ENCODE peak calls at places on chromosomes 3 and 15, in six cellular contexts. F is mesendoderm, T is NCI-H1092, Q is NCI-H524, A is WTC11, N is NCI-H1105. S is an unnamed sample.

GRCh38 chr3:27943106-27943505 is 221.0 kb upstream of the EOMES start:
- DNase-seq in T (no peak), N (no peak), Q (no peak), F (peak; percentile 81), A (peak; percentile 56), S (peak; percentile 8)

GRCh38 chr15:44038801-44039200 is 156.3 kb downstream of the FRMD5 start:
- DNase-seq in T (no peak), Q (no peak), N (no peak), F (peak; percentile 68), A (peak; percentile 51), S (peak; percentile 9)

GRCh38 chr3:109125902-109126301 is 8.0 kb upstream of the MORC1 start:
- DNase-seq in A (no peak), N (no peak), Q (no peak), T (no peak), F (no peak), S (no peak)

GRCh38 chr3:10380906-10381795 is 60.2 kb upstream of the SEC13 start:
- DNase-seq in N (no peak), A (no peak), Q (peak; percentile 32), T (no peak), F (no peak), S (no peak)

GRCh38 chr3:134931045-134931775 is 136.2 kb downstream of the EPHB1 start:
- DNase-seq in T (no peak), N (no peak), A (no peak), F (peak; percentile 2), Q (no peak), S (no peak)

GRCh38 chr3:168220609-168221008 is 124.9 kb upstream of the GOLIM4 start:
- DNase-seq in A (no peak), Q (no peak), T (no peak), N (no peak), F (no peak), S (no peak)

GRCh38 chr15:42826251-42826890 is 89.4 kb upstream of the CDAN1 start:
- DNase-seq in N (no peak), F (no peak), T (no peak), A (no peak), Q (no peak), S (no peak)

GRCh38 chr15:86863226-86863915 is 783.7 kb downstream of the AGBL1 start:
- DNase-seq in N (no peak), Q (no peak), A (no peak), F (peak; percentile 40), T (no peak), S (no peak)

GRCh38 chr15:64092075-64092820 is 1.4 kb downstream of the CIAO2A start:
- DNase-seq in N (no peak), A (no peak), Q (no peak), F (peak; percentile 44), T (no peak), S (peak; percentile 22)

GRCh38 chr3:77885381-77885780 is 845.5 kb downstream of the ROBO2 start:
- DNase-seq in N (no peak), A (no peak), F (no peak), Q (no peak), T (no peak), S (no peak)

GRCh38 chr15:51390932-51391432 is 49.5 kb downstream of the GLDN start:
- DNase-seq in T (no peak), A (peak; percentile 61), F (peak; percentile 96), Q (no peak), N (no peak), S (peak; percentile 68)

GRCh38 chr3:127538569-127538968 is 52.0 kb downstream of the TPRA1 start:
- DNase-seq in A (no peak), Q (no peak), T (no peak), N (no peak), F (no peak), S (no peak)

GRCh38 chr15:66898656-66899402 is 166.6 kb upstream of the SMAD3 start:
- DNase-seq in Q (no peak), T (no peak), A (no peak), N (no peak), F (peak; percentile 54), S (no peak)

GRCh38 chr15:66851226-66852063 is 149.4 kb downstream of the SMAD6 start:
- DNase-seq in T (peak; percentile 49), Q (peak; percentile 75), N (peak; percentile 88), A (peak; percentile 86), F (peak; percentile 89), S (peak; percentile 98)

GRCh38 chr15:47422901-47423300 is 294.4 kb upstream of the SEMA6D start:
- DNase-seq in N (no peak), A (no peak), Q (no peak), T (no peak), F (no peak), S (no peak)

GRCh38 chr3:28012830-28013229 is 228.6 kb upstream of the CMC1 start:
- DNase-seq in Q (no peak), T (no peak), N (no peak), A (no peak), F (no peak), S (no peak)

GRCh38 chr3:125431912-125432587 is 56.9 kb upstream of the ZNF148 start:
- DNase-seq in N (no peak), A (no peak), Q (no peak), F (no peak), T (no peak), S (no peak)

GRCh38 chr3:103169289-103169688 is 734.5 kb downstream of the ZPLD1 start:
- DNase-seq in N (no peak), A (no peak), Q (no peak), T (no peak), F (no peak), S (no peak)

GRCh38 chr3:5186089-5186853 is 1.2 kb upstream of the EDEM1 start:
- DNase-seq in A (no peak), T (no peak), Q (no peak), F (no peak), N (no peak), S (peak; percentile 20)

GRCh38 chr3:15645740-15646490 is 44.4 kb downstream of the BTD start:
- DNase-seq in N (no peak), A (no peak), T (no peak), Q (no peak), F (peak; percentile 56), S (no peak)

GRCh38 chr3:63814300-63814699 is 4.8 kb upstream of the C3orf49 start:
- DNase-seq in T (no peak), F (peak; percentile 91), A (no peak), Q (no peak), N (no peak), S (peak; percentile 39)

GRCh38 chr3:66253790-66254620 is 33.2 kb downstream of the SLC25A26 start:
- DNase-seq in T (no peak), Q (no peak), F (peak; percentile 24), A (no peak), N (no peak), S (peak; percentile 15)

GRCh38 chr15:71386448-71387236 is 271.4 kb downstream of the THSD4 start:
- DNase-seq in A (no peak), T (no peak), N (no peak), Q (no peak), F (peak; percentile 29), S (peak; percentile 51)

GRCh38 chr15:41018534-41018933 is 65.3 kb downstream of the CHAC1 start:
- DNase-seq in A (no peak), F (peak; percentile 24), T (no peak), N (no peak), Q (no peak), S (no peak)

GRCh38 chr3:37940242-37940908 is 50.2 kb upstream of the VILL start:
- DNase-seq in N (no peak), T (no peak), A (no peak), Q (no peak), F (no peak), S (no peak)

GRCh38 chr3:181239456-181239855 is 249.9 kb upstream of the DNAJC19 start:
- DNase-seq in Q (peak; percentile 47), F (no peak), N (peak; percentile 59), T (no peak), A (no peak), S (no peak)

S was measured in H7.